ENCODE peak calls at places on chromosome 17, in seven cellular contexts. One of them, this sample, is unnamed.

GRCh38 chr17:33334703-33335102 is 41.6 kb upstream of the ASIC2 start:
- DNase-seq in stomach: no peak
- DNase-seq in A549: no peak
- DNase-seq in breast epithelium: no peak
- DNase-seq in sigmoid colon: no peak
- DNase-seq in Peyer's patch: no peak
- DNase-seq in heart left ventricle: no peak
- DNase-seq in this sample: no peak

GRCh38 chr17:29579866-29580771 is 9.3 kb downstream of the GIT1 start:
- DNase-seq in heart left ventricle: peak; percentile 84
- DNase-seq in stomach: peak; percentile 89
- DNase-seq in A549: peak; percentile 99
- DNase-seq in Peyer's patch: peak; percentile 90
- DNase-seq in sigmoid colon: peak; percentile 91
- DNase-seq in breast epithelium: peak; percentile 84
- DNase-seq in this sample: peak; percentile 83

GRCh38 chr17:75521951-75522727 is 3.4 kb upstream of the LLGL2 start:
- DNase-seq in Peyer's patch: no peak
- DNase-seq in breast epithelium: no peak
- DNase-seq in sigmoid colon: no peak
- DNase-seq in heart left ventricle: no peak
- DNase-seq in stomach: no peak
- DNase-seq in A549: no peak
- DNase-seq in this sample: no peak

GRCh38 chr17:32794533-32795246 is 82.2 kb downstream of the MYO1D start:
- DNase-seq in sigmoid colon: no peak
- DNase-seq in A549: no peak
- DNase-seq in stomach: no peak
- DNase-seq in breast epithelium: no peak
- DNase-seq in heart left ventricle: no peak
- DNase-seq in Peyer's patch: peak; percentile 66
- DNase-seq in this sample: no peak

GRCh38 chr17:57293077-57293476 is 36.8 kb downstream of the MSI2 start:
- DNase-seq in heart left ventricle: no peak
- DNase-seq in sigmoid colon: no peak
- DNase-seq in stomach: no peak
- DNase-seq in breast epithelium: peak; percentile 86
- DNase-seq in A549: no peak
- DNase-seq in Peyer's patch: no peak
- DNase-seq in this sample: no peak

GRCh38 chr17:82787081-82787848 is 35.4 kb downstream of the TBCD start:
- DNase-seq in A549: no peak
- DNase-seq in stomach: no peak
- DNase-seq in Peyer's patch: no peak
- DNase-seq in breast epithelium: peak; percentile 69
- DNase-seq in sigmoid colon: peak; percentile 80
- DNase-seq in heart left ventricle: no peak
- DNase-seq in this sample: no peak

GRCh38 chr17:40312131-40312731 is 3.3 kb downstream of the RARA start:
- DNase-seq in sigmoid colon: peak; percentile 68
- DNase-seq in Peyer's patch: no peak
- DNase-seq in A549: no peak
- DNase-seq in breast epithelium: no peak
- DNase-seq in stomach: no peak
- DNase-seq in heart left ventricle: peak; percentile 68
- DNase-seq in this sample: no peak

GRCh38 chr17:31554930-31555329 is 163.5 kb downstream of the RAB11FIP4 start:
- DNase-seq in Peyer's patch: no peak
- DNase-seq in heart left ventricle: no peak
- DNase-seq in sigmoid colon: no peak
- DNase-seq in stomach: no peak
- DNase-seq in A549: no peak
- DNase-seq in breast epithelium: no peak
- DNase-seq in this sample: no peak

GRCh38 chr17:75240394-75241142 is 20.8 kb downstream of the GGA3 start:
- DNase-seq in stomach: no peak
- DNase-seq in A549: peak; percentile 81
- DNase-seq in Peyer's patch: no peak
- DNase-seq in breast epithelium: no peak
- DNase-seq in heart left ventricle: no peak
- DNase-seq in sigmoid colon: no peak
- DNase-seq in this sample: no peak

GRCh38 chr17:62179525-62180161 is 114.6 kb upstream of the MED13 start:
- DNase-seq in breast epithelium: no peak
- DNase-seq in A549: peak; percentile 85
- DNase-seq in heart left ventricle: no peak
- DNase-seq in sigmoid colon: no peak
- DNase-seq in Peyer's patch: no peak
- DNase-seq in stomach: no peak
- DNase-seq in this sample: no peak

GRCh38 chr17:61927211-61928100 is at the start of gene INTS2:
- DNase-seq in A549: peak; percentile 98
- DNase-seq in heart left ventricle: peak; percentile 97
- DNase-seq in stomach: peak; percentile 97
- DNase-seq in Peyer's patch: peak; percentile 97
- DNase-seq in sigmoid colon: peak; percentile 98
- DNase-seq in breast epithelium: peak; percentile 92
- DNase-seq in this sample: peak; percentile 93

GRCh38 chr17:6572997-6573396 is 16.6 kb upstream of the PITPNM3 start:
- DNase-seq in A549: no peak
- DNase-seq in heart left ventricle: no peak
- DNase-seq in stomach: peak; percentile 22
- DNase-seq in sigmoid colon: no peak
- DNase-seq in Peyer's patch: no peak
- DNase-seq in breast epithelium: no peak
- DNase-seq in this sample: no peak

GRCh38 chr17:35146214-35146833 is 1.3 kb upstream of the UNC45B start:
- DNase-seq in stomach: no peak
- DNase-seq in A549: no peak
- DNase-seq in Peyer's patch: no peak
- DNase-seq in heart left ventricle: no peak
- DNase-seq in sigmoid colon: no peak
- DNase-seq in breast epithelium: no peak
- DNase-seq in this sample: no peak

GRCh38 chr17:79915850-79916430 is 76.7 kb upstream of the CBX4 start:
- DNase-seq in sigmoid colon: no peak
- DNase-seq in heart left ventricle: peak; percentile 41
- DNase-seq in A549: peak; percentile 82
- DNase-seq in stomach: peak; percentile 88
- DNase-seq in breast epithelium: peak; percentile 36
- DNase-seq in Peyer's patch: peak; percentile 93
- DNase-seq in this sample: no peak

GRCh38 chr17:76998839-76999238 is 130.6 kb downstream of the MGAT5B start:
- DNase-seq in breast epithelium: no peak
- DNase-seq in sigmoid colon: no peak
- DNase-seq in A549: no peak
- DNase-seq in Peyer's patch: no peak
- DNase-seq in stomach: no peak
- DNase-seq in heart left ventricle: no peak
- DNase-seq in this sample: no peak

GRCh38 chr17:77214743-77215142 is 74.0 kb downstream of the SEC14L1 start:
- DNase-seq in stomach: peak; percentile 51
- DNase-seq in A549: peak; percentile 73
- DNase-seq in heart left ventricle: no peak
- DNase-seq in sigmoid colon: peak; percentile 51
- DNase-seq in breast epithelium: no peak
- DNase-seq in Peyer's patch: peak; percentile 49
- DNase-seq in this sample: no peak

GRCh38 chr17:27288183-27288582 is 5.7 kb upstream of the WSB1 start:
- DNase-seq in Peyer's patch: no peak
- DNase-seq in A549: no peak
- DNase-seq in heart left ventricle: no peak
- DNase-seq in sigmoid colon: no peak
- DNase-seq in breast epithelium: no peak
- DNase-seq in stomach: no peak
- DNase-seq in this sample: no peak

GRCh38 chr17:19346351-19347255 is 15.9 kb downstream of the B9D1 start:
- DNase-seq in breast epithelium: no peak
- DNase-seq in A549: peak; percentile 94
- DNase-seq in stomach: peak; percentile 61
- DNase-seq in sigmoid colon: peak; percentile 89
- DNase-seq in Peyer's patch: peak; percentile 44
- DNase-seq in heart left ventricle: peak; percentile 78
- DNase-seq in this sample: peak; percentile 76

DNA sequence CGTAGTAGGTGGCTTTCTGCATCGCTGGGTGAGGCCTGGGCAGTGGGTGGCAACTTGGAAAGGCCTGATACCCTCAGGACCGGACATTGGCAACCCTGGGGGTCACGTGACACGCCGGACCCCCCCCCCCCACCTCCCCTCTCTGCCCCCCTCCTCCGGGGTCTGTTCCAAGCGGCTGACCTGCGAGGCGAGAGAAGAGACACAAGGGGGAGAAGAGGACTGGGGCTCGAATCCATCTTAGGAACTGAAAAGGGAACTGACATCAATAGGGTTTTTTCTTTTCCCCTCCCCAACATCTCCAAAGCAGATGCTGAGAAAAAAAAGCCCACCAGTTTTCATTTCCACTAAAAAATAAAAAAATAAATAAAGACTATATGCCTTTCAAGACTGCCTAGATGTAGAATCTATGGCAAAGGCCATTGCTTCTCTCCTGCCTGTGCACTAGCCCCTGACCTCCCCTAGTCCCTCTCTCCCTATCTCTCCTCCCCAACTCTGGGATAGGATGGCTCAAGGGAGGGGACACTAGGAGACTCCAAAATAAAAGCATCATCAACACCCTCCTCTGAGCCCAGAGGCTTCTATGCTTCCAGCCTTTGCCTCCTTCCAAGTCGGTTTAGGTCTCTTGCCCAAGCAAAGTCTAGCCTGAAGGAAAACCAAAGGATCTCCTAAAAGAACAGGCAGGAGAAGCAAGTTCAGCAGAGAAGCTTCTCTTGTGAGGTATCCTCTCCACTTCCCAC is 7.7 kb upstream of the HOXB2 start:
- DNase-seq in breast epithelium: no peak
- DNase-seq in A549: no peak
- DNase-seq in Peyer's patch: no peak
- DNase-seq in sigmoid colon: peak; percentile 81
- DNase-seq in heart left ventricle: no peak
- DNase-seq in stomach: no peak
- DNase-seq in this sample: no peak
- H3K4me3 ChIP-seq in breast epithelium: peak overlapping the region; percentile 26
- H3K4me3 ChIP-seq in A549: no peak overlapping the region
- H3K4me3 ChIP-seq in Peyer's patch: no peak overlapping the region
- H3K4me3 ChIP-seq in sigmoid colon: peak overlapping the region; percentile 9
- H3K4me3 ChIP-seq in heart left ventricle: no peak overlapping the region
- H3K4me3 ChIP-seq in stomach: peak overlapping the region; percentile 25
- H3K4me3 ChIP-seq in this sample: no peak overlapping the region

DNA sequence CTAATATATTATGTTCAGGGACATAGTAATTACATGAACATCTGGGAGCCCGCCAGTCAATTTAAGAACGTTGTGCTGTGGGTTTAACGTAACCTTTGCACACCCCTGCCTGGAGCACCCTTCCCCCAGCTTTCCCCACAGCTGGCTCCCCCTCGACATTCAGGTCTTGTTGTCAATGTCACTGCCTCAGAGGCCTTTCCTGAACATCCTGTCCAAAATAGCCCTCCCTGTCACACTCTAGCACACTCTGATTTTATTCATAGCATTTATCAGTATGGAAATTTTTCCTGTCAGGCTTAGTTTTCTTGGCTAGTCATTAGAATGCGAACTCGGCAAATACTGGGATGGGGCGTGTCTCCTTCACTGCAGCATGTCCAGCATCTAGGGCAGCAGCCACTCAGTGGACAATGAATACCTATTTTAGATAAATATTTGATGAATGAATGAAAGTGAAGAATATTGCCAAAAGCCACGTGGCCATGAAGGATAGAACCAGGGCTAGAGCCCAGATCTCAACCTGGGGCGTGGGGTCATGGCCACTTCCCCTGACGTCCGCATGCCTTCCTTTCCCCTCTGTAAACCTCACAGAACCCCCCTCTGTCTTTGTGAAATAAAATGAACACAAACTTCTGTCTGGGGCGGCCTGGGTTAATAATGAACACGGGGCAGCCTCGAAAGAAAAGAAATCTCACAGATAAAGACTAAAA is 10.5 kb downstream of the PIK3R6 start:
- DNase-seq in A549: no peak
- DNase-seq in heart left ventricle: no peak
- DNase-seq in breast epithelium: no peak
- DNase-seq in stomach: no peak
- DNase-seq in sigmoid colon: no peak
- DNase-seq in Peyer's patch: no peak
- DNase-seq in this sample: no peak
- TF ChIP-seq POLR2A in A549: no peak
- TF ChIP-seq POLR2A in heart left ventricle: no peak
- TF ChIP-seq POLR2A in breast epithelium: no peak
- TF ChIP-seq POLR2A in stomach: no peak
- TF ChIP-seq POLR2A in sigmoid colon: no peak
- TF ChIP-seq POLR2A in Peyer's patch: no peak
- TF ChIP-seq POLR2A in this sample: no peak

GRCh38 chr17:43771463-43771862 is 7.3 kb downstream of the DUSP3 start:
- DNase-seq in heart left ventricle: no peak
- DNase-seq in breast epithelium: no peak
- DNase-seq in A549: no peak
- DNase-seq in Peyer's patch: no peak
- DNase-seq in sigmoid colon: no peak
- DNase-seq in stomach: no peak
- DNase-seq in this sample: no peak
- H3K4me1 ChIP-seq in heart left ventricle: peaks cover 65% of the 10 kb centered on the region
- H3K4me1 ChIP-seq in breast epithelium: no peaks in the 10 kb centered on the region
- H3K4me1 ChIP-seq in A549: peaks cover 18% of the 10 kb centered on the region
- H3K4me1 ChIP-seq in Peyer's patch: peaks cover 10% of the 10 kb centered on the region
- H3K4me1 ChIP-seq in sigmoid colon: peaks cover 29% of the 10 kb centered on the region
- H3K4me1 ChIP-seq in stomach: peaks cover 62% of the 10 kb centered on the region
- H3K4me1 ChIP-seq in this sample: peaks cover under 1% of the 10 kb centered on the region

GRCh38 chr17:9229826-9230201 is 208.5 kb downstream of the NTN1 start:
- DNase-seq in stomach: no peak
- DNase-seq in A549: no peak
- DNase-seq in sigmoid colon: no peak
- DNase-seq in Peyer's patch: no peak
- DNase-seq in breast epithelium: no peak
- DNase-seq in heart left ventricle: no peak
- DNase-seq in this sample: no peak
- H3K4me3 ChIP-seq in stomach: no peak overlapping the region
- H3K4me3 ChIP-seq in A549: no peak overlapping the region
- H3K4me3 ChIP-seq in sigmoid colon: no peak overlapping the region
- H3K4me3 ChIP-seq in Peyer's patch: no peak overlapping the region
- H3K4me3 ChIP-seq in breast epithelium: no peak overlapping the region
- H3K4me3 ChIP-seq in heart left ventricle: no peak overlapping the region
- H3K4me3 ChIP-seq in this sample: no peak overlapping the region

GRCh38 chr17:7914771-7915610 is 1.1 kb downstream of the RNF227 start:
- DNase-seq in Peyer's patch: no peak
- DNase-seq in heart left ventricle: peak; percentile 52
- DNase-seq in A549: peak; percentile 36
- DNase-seq in sigmoid colon: peak; percentile 80
- DNase-seq in breast epithelium: peak; percentile 59
- DNase-seq in stomach: no peak
- DNase-seq in this sample: peak; percentile 52

GRCh38 chr17:7910711-7911110 is 5.4 kb downstream of the RNF227 start:
- DNase-seq in Peyer's patch: no peak
- DNase-seq in heart left ventricle: no peak
- DNase-seq in breast epithelium: no peak
- DNase-seq in stomach: no peak
- DNase-seq in A549: no peak
- DNase-seq in sigmoid colon: no peak
- DNase-seq in this sample: no peak

GRCh38 chr17:7909080-7909479 is 7.0 kb downstream of the RNF227 start:
- DNase-seq in Peyer's patch: no peak
- DNase-seq in breast epithelium: no peak
- DNase-seq in sigmoid colon: no peak
- DNase-seq in heart left ventricle: no peak
- DNase-seq in A549: no peak
- DNase-seq in stomach: no peak
- DNase-seq in this sample: no peak

GRCh38 chr17:7912927-7913524 is 3.1 kb downstream of the RNF227 start:
- DNase-seq in sigmoid colon: no peak
- DNase-seq in stomach: no peak
- DNase-seq in breast epithelium: no peak
- DNase-seq in A549: peak; percentile 79
- DNase-seq in heart left ventricle: no peak
- DNase-seq in Peyer's patch: no peak
- DNase-seq in this sample: no peak

GRCh38 chr17:7910281-7910680 is 5.8 kb downstream of the RNF227 start:
- DNase-seq in heart left ventricle: no peak
- DNase-seq in sigmoid colon: no peak
- DNase-seq in stomach: no peak
- DNase-seq in A549: no peak
- DNase-seq in breast epithelium: no peak
- DNase-seq in Peyer's patch: no peak
- DNase-seq in this sample: no peak
- TF ChIP-seq POLR2A in heart left ventricle: no peak
- TF ChIP-seq POLR2A in sigmoid colon: no peak
- TF ChIP-seq POLR2A in stomach: no peak
- TF ChIP-seq POLR2A in A549: no peak
- TF ChIP-seq POLR2A in breast epithelium: no peak
- TF ChIP-seq POLR2A in Peyer's patch: no peak
- TF ChIP-seq POLR2A in this sample: no peak